ENCODE peak calls at places on chromosomes 6 and 20, in ten cellular contexts. F is stimulated activated CD4-positive, alpha-beta T cell treated with anti-CD3 and anti-CD28 coated beads, TNF-alpha, amount 100 ng/mL, for 1 hour; P is SW 1271; J is activated T-helper 1 cell treated with anti-CD3 and anti-CD28 coated beads, Interleukin-2, amount 50 U/mL, for 16 hours; D is myocyte; L is RPMI8226; K is IMR-90; A is stomach; N is T follicular helper cell; U is globus pallidus. B is an unnamed sample.

GRCh38 chr6:2653369-2654032 is 97.2 kb downstream of the MYLK4 start:
- DNase-seq in K (no peak), N (no peak), P (no peak), A (no peak), F (no peak), D (no peak), J (no peak), L (no peak), U (no peak), B (no peak)

GRCh38 chr20:22920898-22921297 is 114.2 kb upstream of the SSTR4 start:
- DNase-seq in L (no peak), J (no peak), U (no peak), P (no peak), F (no peak), A (no peak), K (no peak), N (no peak), D (peak), B (no peak)

GRCh38 chr20:38121741-38122140 is 43.3 kb downstream of the TGM2 start:
- DNase-seq in D (no peak), L (no peak), F (no peak), N (no peak), A (peak), J (no peak), K (no peak), P (no peak), U (no peak), B (no peak)

GRCh38 chr6:11313207-11313606 is 80.7 kb upstream of the NEDD9 start:
- DNase-seq in D (no peak), K (no peak), U (no peak), A (no peak), J (no peak), F (no peak), P (no peak), L (no peak), N (no peak), B (no peak)

GRCh38 chr20:23320317-23320716 is 30.3 kb upstream of the NXT1 start:
- DNase-seq in L (peak), U (no peak), K (peak), D (peak), A (no peak), J (no peak), P (peak), F (no peak), N (no peak), B (no peak)

GRCh38 chr6:16136536-16137450 is 7.9 kb downstream of the MYLIP start:
- DNase-seq in J (peak), P (peak), D (peak), K (peak), U (no peak), A (peak), F (no peak), L (no peak), N (no peak), B (peak)

GRCh38 chr20:992801-993535 is 9.1 kb downstream of the RSPO4 start:
- DNase-seq in D (peak), U (no peak), J (no peak), N (no peak), A (no peak), F (no peak), K (no peak), L (no peak), P (no peak), B (no peak)

GRCh38 chr6:34583461-34583860 is 27.3 kb upstream of the SPDEF start:
- DNase-seq in L (peak), J (no peak), U (no peak), F (no peak), K (no peak), P (no peak), D (no peak), N (no peak), A (no peak), B (no peak)

GRCh38 chr6:2124260-2124709 is 121.1 kb downstream of the GMDS start:
- DNase-seq in L (no peak), N (no peak), U (no peak), K (peak), A (no peak), D (no peak), J (no peak), P (no peak), F (no peak), B (no peak)

GRCh38 chr6:56699066-56699654 is 56.5 kb upstream of the DST start:
- DNase-seq in N (no peak), D (peak), A (no peak), J (no peak), U (peak), K (peak), F (no peak), L (peak), P (peak), B (no peak)

GRCh38 chr6:158232445-158233213 is 64.5 kb downstream of the GTF2H5 start:
- DNase-seq in D (peak), K (peak), N (peak), A (peak), J (peak), P (peak), L (peak), F (peak), U (peak), B (peak)

GRCh38 chr20:52049001-52049731 is 142.4 kb downstream of the ZFP64 start:
- DNase-seq in J (no peak), U (no peak), F (no peak), P (no peak), D (peak), K (peak), N (no peak), A (no peak), L (no peak), B (no peak)

GRCh38 chr6:82704048-82704447 is 340.4 kb downstream of the TPBG start:
- DNase-seq in N (no peak), U (no peak), D (no peak), L (no peak), K (no peak), P (no peak), A (no peak), F (no peak), J (no peak), B (no peak)

GRCh38 chr6:128131566-128131965 is 230.7 kb upstream of the THEMIS start:
- DNase-seq in A (no peak), P (no peak), N (no peak), K (peak), J (no peak), D (no peak), L (no peak), F (no peak), U (no peak), B (no peak)

GRCh38 chr6:130293800-130294199 is 71.0 kb upstream of the SAMD3 start:
- DNase-seq in D (peak), K (peak), N (peak), F (no peak), J (peak), P (peak), U (no peak), A (no peak), L (peak), B (no peak)

GRCh38 chr6:128390168-128390567 is 130.2 kb downstream of the PTPRK start:
- DNase-seq in D (peak), K (no peak), L (no peak), P (no peak), F (no peak), J (no peak), N (no peak), A (no peak), U (no peak), B (no peak)

GRCh38 chr6:53903357-53903756 is 108.6 kb downstream of the LRRC1 start:
- DNase-seq in J (no peak), A (no peak), N (no peak), U (no peak), D (no peak), F (no peak), P (no peak), K (no peak), L (no peak), B (no peak)

GRCh38 chr20:3710703-3711417 is 1.5 kb downstream of the SIGLEC1 start:
- DNase-seq in L (peak), J (peak), K (peak), F (peak), U (peak), D (peak), N (peak), A (peak), P (peak), B (peak)

GRCh38 chr6:129140571-129140970 is 257.6 kb downstream of the LAMA2 start:
- DNase-seq in D (peak), A (no peak), J (no peak), N (no peak), K (peak), U (no peak), F (no peak), P (no peak), L (no peak), B (no peak)

GRCh38 chr6:80214436-80215022 is 108.1 kb downstream of the BCKDHB start:
- DNase-seq in F (no peak), P (peak), D (peak), N (no peak), J (no peak), U (peak), A (peak), L (peak), K (peak), B (no peak)

GRCh38 chr6:31631209-31631608 is 10.7 kb downstream of the PRRC2A start:
- DNase-seq in K (no peak), P (no peak), N (no peak), A (no peak), F (no peak), D (no peak), U (no peak), L (no peak), J (no peak), B (no peak)

GRCh38 chr6:12801141-12801540 is 84.6 kb downstream of the PHACTR1 start:
- DNase-seq in K (no peak), A (no peak), D (no peak), J (no peak), N (no peak), P (no peak), U (no peak), L (no peak), F (no peak), B (no peak)

GRCh38 chr6:136169356-136169755 is 80.8 kb downstream of the MTFR2 start:
- DNase-seq in L (no peak), N (no peak), D (no peak), P (no peak), F (no peak), J (no peak), A (no peak), U (no peak), K (no peak), B (no peak)

GRCh38 chr6:100412872-100413271 is 51.8 kb downstream of the SIM1 start:
- DNase-seq in F (no peak), J (no peak), U (no peak), A (no peak), L (no peak), P (no peak), N (no peak), K (no peak), D (no peak), B (no peak)

GRCh38 chr20:35904982-35905663 is 49.2 kb downstream of the SCAND1 start:
- DNase-seq in D (no peak), L (no peak), K (no peak), N (no peak), J (no peak), P (no peak), U (no peak), F (no peak), A (no peak), B (no peak)

GRCh38 chr6:127022297-127022696 is 96.2 kb upstream of the RSPO3 start:
- DNase-seq in A (peak), L (peak), N (no peak), P (no peak), K (no peak), U (peak), D (peak), F (no peak), J (no peak), B (no peak)

GRCh38 chr6:147507162-147508072 is 1.1 kb upstream of the SAMD5 start:
- DNase-seq in F (no peak), J (no peak), D (peak), U (no peak), N (no peak), A (no peak), P (peak), K (no peak), L (no peak), B (no peak)

GRCh38 chr20:36307412-36308317 is 1.5 kb downstream of the DLGAP4 start:
- DNase-seq in A (peak), K (no peak), F (no peak), U (no peak), N (no peak), D (no peak), L (no peak), J (no peak), P (no peak), B (no peak)

GRCh38 chr6:155274533-155274932 is 10.7 kb downstream of the CLDN20 start:
- DNase-seq in J (no peak), P (no peak), U (no peak), N (no peak), F (no peak), L (no peak), K (peak), A (no peak), D (no peak), B (no peak)

GRCh38 chr6:87213364-87213763 is 58.0 kb downstream of the ZNF292 start:
- DNase-seq in D (no peak), A (no peak), U (no peak), N (no peak), F (no peak), L (no peak), P (no peak), J (no peak), K (no peak), B (no peak)

GRCh38 chr6:168088161-168089106 is 9.4 kb upstream of the FRMD1 start:
- DNase-seq in P (no peak), F (no peak), N (no peak), K (peak), J (no peak), A (peak), U (peak), D (peak), L (no peak), B (no peak)

GRCh38 chr6:31900917-31901414 is 920 bp downstream of the ZBTB12 start:
- DNase-seq in N (no peak), U (no peak), A (no peak), F (no peak), D (peak), K (no peak), P (no peak), L (no peak), J (no peak), B (no peak)

GRCh38 chr20:57543754-57544153 is 17.2 kb upstream of the PCK1 start:
- DNase-seq in J (no peak), P (no peak), U (no peak), L (no peak), D (no peak), A (no peak), F (no peak), N (no peak), K (no peak), B (no peak)

GRCh38 chr6:28683945-28684538 is 158.4 kb downstream of the GPX5 start:
- DNase-seq in K (peak), P (peak), F (no peak), A (no peak), J (no peak), U (no peak), L (peak), D (peak), N (no peak), B (no peak)

GRCh38 chr6:157954150-157955117 is 27.2 kb upstream of the SYNJ2 start:
- DNase-seq in U (no peak), N (no peak), D (peak), L (peak), A (peak), P (no peak), K (peak), J (no peak), F (no peak), B (no peak)

GRCh38 chr6:158290659-158291058 is 21.6 kb upstream of the TULP4 start:
- DNase-seq in J (peak), K (no peak), U (no peak), A (peak), P (no peak), F (no peak), N (peak), D (no peak), L (peak), B (peak)

GRCh38 chr6:95091823-95092436 is 485.4 kb upstream of the MANEA start:
- DNase-seq in J (no peak), D (peak), K (peak), F (no peak), A (no peak), L (peak), U (peak), P (peak), N (no peak), B (no peak)